ENCODE peak calls at places on chromosome 22, in five cellular contexts. L is GM12891, T is NCI-H345, A is HTR-8/SVneo, M is WTC11. J is an unnamed sample.

GRCh38 chr22:49968313-49968830 is 7.8 kb downstream of the PIM3 start:
- DNase-seq in L (no peak), T (no peak), A (no peak), M (no peak), J (no peak)

GRCh38 chr22:41245917-41246499 is 5.3 kb upstream of the CHADL start:
- DNase-seq in L (no peak), T (no peak), A (no peak), M (peak), J (no peak)

GRCh38 chr22:23035557-23036277 is 34.6 kb upstream of the GNAZ start:
- DNase-seq in L (no peak), T (no peak), A (no peak), M (no peak), J (peak)

GRCh38 chr22:32527756-32528155 is 53.1 kb downstream of the FBXO7 start:
- DNase-seq in L (no peak), T (no peak), A (no peak), M (no peak), J (no peak)

GRCh38 chr22:38189104-38189503 is 7.5 kb upstream of the PLA2G6 start:
- DNase-seq in L (no peak), T (no peak), A (no peak), M (no peak), J (no peak)

GRCh38 chr22:46976130-46976529 is 213.7 kb downstream of the TBC1D22A start:
- DNase-seq in L (no peak), T (no peak), A (no peak), M (no peak), J (no peak)

GRCh38 chr22:38416621-38417251 is 38.3 kb downstream of the KCNJ4 start:
- DNase-seq in L (no peak), T (no peak), A (no peak), M (peak), J (no peak)

GRCh38 chr22:19984851-19985811 is 31.5 kb downstream of the ARVCF start:
- DNase-seq in L (no peak), T (no peak), A (no peak), M (no peak), J (no peak)